ENCODE peak calls at places on chromosome 6, in seven cellular contexts. N is AG04449, O is body of pancreas, X is fibroblast of lung, D is nephron progenitor cell, K is endothelial cell, C is cardiac muscle cell. V is an unnamed sample.

GRCh38 chr6:98800866-98801265 is 33.5 kb upstream of the POU3F2 start:
- DNase-seq in N (no peak), O (no peak), X (no peak), D (no peak), K (no peak), C (no peak), V (no peak)

GRCh38 chr6:35970181-35970580 is 49.3 kb upstream of the SRPK1 start:
- DNase-seq in N (no peak), O (no peak), X (peak; percentile 59), D (no peak), K (no peak), C (peak; percentile 82), V (no peak)

GRCh38 chr6:19380287-19380686 is 456.9 kb upstream of the ID4 start:
- DNase-seq in N (no peak), O (no peak), X (peak; percentile 23), D (no peak), K (no peak), C (peak; percentile 22), V (no peak)

GRCh38 chr6:46410330-46410953 is 80.8 kb downstream of the RCAN2 start:
- DNase-seq in N (no peak), O (peak; percentile 59), X (peak; percentile 57), D (no peak), K (peak; percentile 12), C (peak; percentile 65), V (no peak)

GRCh38 chr6:96542702-96543101 is 20.2 kb upstream of the FHL5 start:
- DNase-seq in N (no peak), O (no peak), X (peak; percentile 17), D (no peak), K (no peak), C (peak; percentile 25), V (no peak)

GRCh38 chr6:30926644-30927043 is 5.3 kb downstream of the SFTA2 start:
- DNase-seq in N (no peak), O (peak; percentile 77), X (no peak), D (no peak), K (no peak), C (no peak), V (no peak)

GRCh38 chr6:89050155-89050554 is 30.4 kb upstream of the PNRC1 start:
- DNase-seq in N (no peak), O (peak; percentile 65), X (peak; percentile 91), D (no peak), K (no peak), C (peak; percentile 93), V (no peak)

GRCh38 chr6:25787469-25787868 is 32.9 kb downstream of the SLC17A4 start:
- DNase-seq in N (no peak), O (no peak), X (no peak), D (no peak), K (no peak), C (no peak), V (no peak)

GRCh38 chr6:111462770-111463391 is 20.1 kb downstream of the REV3L start:
- DNase-seq in N (no peak), O (peak; percentile 20), X (peak; percentile 65), D (no peak), K (no peak), C (peak; percentile 83), V (no peak)

GRCh38 chr6:120871416-120872261 is 462.6 kb downstream of the TBC1D32 start:
- DNase-seq in N (no peak), O (no peak), X (no peak), D (no peak), K (no peak), C (no peak), V (no peak)

GRCh38 chr6:112936476-112936875 is 589.3 kb downstream of the RFPL4B start:
- DNase-seq in N (no peak), O (no peak), X (peak; percentile 85), D (no peak), K (no peak), C (peak; percentile 61), V (no peak)

GRCh38 chr6:14966111-14966901 is 279.6 kb upstream of the JARID2 start:
- DNase-seq in N (no peak), O (no peak), X (no peak), D (peak; percentile 11), K (no peak), C (no peak), V (no peak)

GRCh38 chr6:21885532-21886089 is 292.1 kb downstream of the SOX4 start:
- DNase-seq in N (peak; percentile 81), O (peak; percentile 20), X (peak; percentile 91), D (peak; percentile 59), K (no peak), C (peak; percentile 88), V (peak; percentile 14)

GRCh38 chr6:71478834-71479541 is 190.4 kb downstream of the OGFRL1 start:
- DNase-seq in N (peak; percentile 84), O (no peak), X (peak; percentile 91), D (no peak), K (peak; percentile 11), C (peak; percentile 97), V (no peak)

DNA sequence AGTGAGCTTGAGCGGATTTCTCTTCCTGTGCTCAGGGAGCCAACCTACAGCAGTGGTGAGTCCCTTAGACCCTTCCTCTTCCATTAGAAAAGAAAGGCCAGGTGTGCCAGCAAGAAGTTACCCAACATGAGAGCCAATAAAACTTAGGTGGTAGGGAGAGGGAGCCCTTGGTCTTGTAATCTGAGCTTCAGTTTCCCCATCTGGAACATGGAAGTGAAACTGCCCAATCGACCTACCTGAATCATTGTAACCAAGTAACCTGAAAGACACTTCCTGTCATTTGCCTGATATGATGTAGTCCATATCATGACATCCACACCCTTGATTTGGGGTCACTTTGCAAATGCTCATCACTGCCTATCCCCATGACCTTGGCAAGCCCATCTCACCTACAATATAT is 66.4 kb downstream of the MDGA1 start:
- DNase-seq in N (no peak), O (no peak), X (no peak), D (no peak), K (no peak), C (no peak), V (no peak)
- TF ChIP-seq CTCF in N (no peak), O (no peak), X (no peak), D (no peak), K (no peak), C (no peak), V (no peak)

GRCh38 chr6:134678436-134678889 is 271.4 kb downstream of the ALDH8A1 start:
- DNase-seq in N (no peak), O (peak; percentile 71), X (peak; percentile 84), D (no peak), K (no peak), C (peak; percentile 95), V (no peak)

GRCh38 chr6:134676307-134677281 is 273.3 kb downstream of the ALDH8A1 start:
- DNase-seq in N (no peak), O (no peak), X (peak; percentile 63), D (no peak), K (no peak), C (peak; percentile 40), V (no peak)

GRCh38 chr6:134680021-134680420 is 269.9 kb downstream of the ALDH8A1 start:
- DNase-seq in N (no peak), O (no peak), X (no peak), D (no peak), K (no peak), C (no peak), V (no peak)

GRCh38 chr6:134683783-134684765 is 265.8 kb downstream of the ALDH8A1 start:
- DNase-seq in N (no peak), O (no peak), X (peak; percentile 75), D (no peak), K (no peak), C (peak; percentile 40), V (no peak)

DNA sequence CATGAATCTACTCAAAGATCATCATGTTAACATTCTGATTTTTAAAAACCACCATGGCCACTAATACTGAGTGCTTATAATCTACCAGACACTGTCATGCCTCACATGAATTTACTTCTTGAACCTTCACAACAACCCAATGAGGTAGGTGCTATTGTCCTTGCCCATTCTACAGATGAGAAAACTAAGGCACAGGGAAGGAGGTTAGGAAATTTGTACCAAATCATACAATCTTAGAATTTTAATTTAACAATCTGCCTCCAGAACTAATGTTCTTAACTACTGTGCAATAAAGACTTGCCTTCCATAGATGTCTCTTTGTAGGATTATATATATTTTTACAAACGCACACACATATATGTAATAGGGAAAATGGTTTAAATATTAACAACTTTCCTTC is 269.5 kb downstream of the ALDH8A1 start:
- DNase-seq in N (no peak), O (no peak), X (no peak), D (no peak), K (no peak), C (no peak), V (no peak)
- TF ChIP-seq CTCF in N (no peak), O (no peak), X (no peak), D (no peak), K (no peak), C (no peak), V (no peak)

GRCh38 chr6:42166444-42167141 is 6.6 kb upstream of the GUCA1A start:
- DNase-seq in N (no peak), O (peak; percentile 69), X (peak; percentile 76), D (peak; percentile 90), K (peak; percentile 88), C (peak; percentile 75), V (peak; percentile 91)

GRCh38 chr6:42171813-42172595 is 1.2 kb upstream of the GUCA1A start:
- DNase-seq in N (no peak), O (no peak), X (no peak), D (no peak), K (no peak), C (no peak), V (no peak)

GRCh38 chr6:42173101-42173500 is at the start of gene GUCA1A:
- DNase-seq in N (no peak), O (no peak), X (no peak), D (no peak), K (no peak), C (no peak), V (no peak)

GRCh38 chr6:42165016-42165415 is 8.1 kb upstream of the GUCA1A start:
- DNase-seq in N (no peak), O (no peak), X (no peak), D (no peak), K (no peak), C (peak; percentile 53), V (no peak)

DNA sequence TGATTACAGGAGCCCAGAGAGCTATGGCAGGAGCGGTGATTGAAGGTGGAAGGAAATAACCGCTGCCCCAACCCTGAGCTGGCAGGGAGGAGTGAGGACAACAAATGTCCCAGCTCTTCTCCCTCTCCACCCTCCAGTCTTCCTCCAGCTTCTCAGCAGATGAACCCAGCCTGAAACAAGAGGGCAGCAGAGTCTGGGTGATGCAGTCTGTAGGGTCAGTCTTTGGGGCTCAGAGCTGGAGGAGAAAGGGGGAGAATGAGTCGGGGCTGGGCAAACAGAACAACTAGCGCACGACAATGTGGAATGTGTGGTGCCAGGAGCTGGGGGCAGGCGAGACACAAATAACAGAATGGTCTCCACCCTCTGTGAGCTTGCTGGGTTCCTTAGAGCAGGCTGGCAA is 4.5 kb upstream of the GUCA1A start:
- DNase-seq in N (no peak), O (no peak), X (no peak), D (no peak), K (no peak), C (no peak), V (no peak)
- TF ChIP-seq CTCF in N (peak; percentile 10), O (no peak), X (peak; percentile 36), D (no peak), K (no peak), C (peak; percentile 17), V (no peak)

GRCh38 chr6:3640868-3641267 is 110.6 kb downstream of the PXDC1 start:
- DNase-seq in N (no peak), O (no peak), X (no peak), D (no peak), K (no peak), C (no peak), V (no peak)
- TF ChIP-seq CTCF in N (no peak), O (no peak), X (no peak), D (no peak), K (no peak), C (no peak), V (no peak)